ENCODE peak calls at places on chromosomes 6 and 20, in eight cellular contexts. One of them, this sample, is unnamed.

GRCh38 chr6:164258421-164258820 is 843.9 kb downstream of the QKI start:
- DNase-seq in frontal cortex: no peak
- DNase-seq in activated T-cell treated with anti-CD3 and anti-CD28 coated beads for 48 hours: no peak
- DNase-seq in progenitor cell of endocrine pancreas: no peak
- DNase-seq in nucleus accumbens: no peak
- DNase-seq in cardiac fibroblast: no peak
- DNase-seq in neural crest cell: no peak
- DNase-seq in OCI-LY7: no peak
- DNase-seq in this sample: no peak

GRCh38 chr20:51345601-51346101 is 196.9 kb downstream of the NFATC2 start:
- DNase-seq in progenitor cell of endocrine pancreas: no peak
- DNase-seq in neural crest cell: no peak
- DNase-seq in OCI-LY7: no peak
- DNase-seq in nucleus accumbens: no peak
- DNase-seq in activated T-cell treated with anti-CD3 and anti-CD28 coated beads for 48 hours: no peak
- DNase-seq in frontal cortex: no peak
- DNase-seq in cardiac fibroblast: peak; percentile 64
- DNase-seq in this sample: no peak

GRCh38 chr20:33835773-33836172 is 24.6 kb downstream of the CHMP4B start:
- DNase-seq in frontal cortex: no peak
- DNase-seq in neural crest cell: no peak
- DNase-seq in OCI-LY7: no peak
- DNase-seq in activated T-cell treated with anti-CD3 and anti-CD28 coated beads for 48 hours: no peak
- DNase-seq in cardiac fibroblast: peak; percentile 55
- DNase-seq in progenitor cell of endocrine pancreas: no peak
- DNase-seq in nucleus accumbens: no peak
- DNase-seq in this sample: no peak

GRCh38 chr20:44442298-44443070 is 33.2 kb upstream of the TTPAL start:
- DNase-seq in cardiac fibroblast: no peak
- DNase-seq in OCI-LY7: no peak
- DNase-seq in neural crest cell: no peak
- DNase-seq in frontal cortex: no peak
- DNase-seq in nucleus accumbens: no peak
- DNase-seq in activated T-cell treated with anti-CD3 and anti-CD28 coated beads for 48 hours: no peak
- DNase-seq in progenitor cell of endocrine pancreas: no peak
- DNase-seq in this sample: no peak

GRCh38 chr6:163369628-163370365 is 44.7 kb upstream of the QKI start:
- DNase-seq in OCI-LY7: no peak
- DNase-seq in nucleus accumbens: no peak
- DNase-seq in cardiac fibroblast: no peak
- DNase-seq in frontal cortex: no peak
- DNase-seq in neural crest cell: no peak
- DNase-seq in progenitor cell of endocrine pancreas: no peak
- DNase-seq in activated T-cell treated with anti-CD3 and anti-CD28 coated beads for 48 hours: no peak
- DNase-seq in this sample: no peak

GRCh38 chr6:35077006-35077712 is 64.0 kb downstream of the TCP11 start:
- DNase-seq in activated T-cell treated with anti-CD3 and anti-CD28 coated beads for 48 hours: no peak
- DNase-seq in neural crest cell: no peak
- DNase-seq in OCI-LY7: no peak
- DNase-seq in cardiac fibroblast: no peak
- DNase-seq in nucleus accumbens: no peak
- DNase-seq in frontal cortex: no peak
- DNase-seq in progenitor cell of endocrine pancreas: no peak
- DNase-seq in this sample: no peak

GRCh38 chr6:78771619-78772018 is 95.7 kb upstream of the IRAK1BP1 start:
- DNase-seq in activated T-cell treated with anti-CD3 and anti-CD28 coated beads for 48 hours: no peak
- DNase-seq in progenitor cell of endocrine pancreas: no peak
- DNase-seq in frontal cortex: no peak
- DNase-seq in OCI-LY7: no peak
- DNase-seq in nucleus accumbens: no peak
- DNase-seq in cardiac fibroblast: no peak
- DNase-seq in neural crest cell: no peak
- DNase-seq in this sample: no peak

GRCh38 chr20:41178904-41179432 is 41.6 kb downstream of the PLCG1 start:
- DNase-seq in cardiac fibroblast: peak; percentile 25
- DNase-seq in activated T-cell treated with anti-CD3 and anti-CD28 coated beads for 48 hours: no peak
- DNase-seq in OCI-LY7: no peak
- DNase-seq in nucleus accumbens: peak; percentile 50
- DNase-seq in neural crest cell: no peak
- DNase-seq in frontal cortex: no peak
- DNase-seq in progenitor cell of endocrine pancreas: peak; percentile 5
- DNase-seq in this sample: no peak

GRCh38 chr6:104884867-104885517 is 25.3 kb upstream of the HACE1 start:
- DNase-seq in nucleus accumbens: peak; percentile 24
- DNase-seq in neural crest cell: no peak
- DNase-seq in OCI-LY7: no peak
- DNase-seq in activated T-cell treated with anti-CD3 and anti-CD28 coated beads for 48 hours: no peak
- DNase-seq in cardiac fibroblast: no peak
- DNase-seq in progenitor cell of endocrine pancreas: no peak
- DNase-seq in frontal cortex: no peak
- DNase-seq in this sample: no peak

GRCh38 chr6:11854418-11855165 is 76.0 kb upstream of the ADTRP start:
- DNase-seq in OCI-LY7: no peak
- DNase-seq in progenitor cell of endocrine pancreas: no peak
- DNase-seq in cardiac fibroblast: peak; percentile 43
- DNase-seq in nucleus accumbens: no peak
- DNase-seq in activated T-cell treated with anti-CD3 and anti-CD28 coated beads for 48 hours: no peak
- DNase-seq in frontal cortex: no peak
- DNase-seq in neural crest cell: no peak
- DNase-seq in this sample: no peak

GRCh38 chr6:131729550-131729949 is 18.7 kb upstream of the CTAGE9 start:
- DNase-seq in activated T-cell treated with anti-CD3 and anti-CD28 coated beads for 48 hours: no peak
- DNase-seq in nucleus accumbens: no peak
- DNase-seq in neural crest cell: no peak
- DNase-seq in frontal cortex: no peak
- DNase-seq in OCI-LY7: no peak
- DNase-seq in cardiac fibroblast: no peak
- DNase-seq in progenitor cell of endocrine pancreas: no peak
- DNase-seq in this sample: no peak

GRCh38 chr20:14829897-14830296 is 492.5 kb upstream of the FLRT3 start:
- DNase-seq in frontal cortex: no peak
- DNase-seq in nucleus accumbens: no peak
- DNase-seq in progenitor cell of endocrine pancreas: no peak
- DNase-seq in activated T-cell treated with anti-CD3 and anti-CD28 coated beads for 48 hours: no peak
- DNase-seq in neural crest cell: no peak
- DNase-seq in OCI-LY7: no peak
- DNase-seq in cardiac fibroblast: no peak
- DNase-seq in this sample: no peak

GRCh38 chr6:114936060-114936459 is 593.2 kb upstream of the HS3ST5 start:
- DNase-seq in OCI-LY7: no peak
- DNase-seq in cardiac fibroblast: no peak
- DNase-seq in activated T-cell treated with anti-CD3 and anti-CD28 coated beads for 48 hours: no peak
- DNase-seq in neural crest cell: no peak
- DNase-seq in nucleus accumbens: no peak
- DNase-seq in progenitor cell of endocrine pancreas: no peak
- DNase-seq in frontal cortex: no peak
- DNase-seq in this sample: no peak

GRCh38 chr6:52399511-52400315 is 20.4 kb upstream of the EFHC1 start:
- DNase-seq in cardiac fibroblast: peak; percentile 76
- DNase-seq in OCI-LY7: peak; percentile 64
- DNase-seq in neural crest cell: peak; percentile 24
- DNase-seq in progenitor cell of endocrine pancreas: no peak
- DNase-seq in activated T-cell treated with anti-CD3 and anti-CD28 coated beads for 48 hours: no peak
- DNase-seq in nucleus accumbens: peak; percentile 28
- DNase-seq in frontal cortex: peak; percentile 54
- DNase-seq in this sample: peak; percentile 53

GRCh38 chr6:5115168-5115567 is 30.0 kb downstream of the PPP1R3G start:
- DNase-seq in cardiac fibroblast: peak; percentile 40
- DNase-seq in OCI-LY7: no peak
- DNase-seq in neural crest cell: no peak
- DNase-seq in activated T-cell treated with anti-CD3 and anti-CD28 coated beads for 48 hours: no peak
- DNase-seq in frontal cortex: no peak
- DNase-seq in progenitor cell of endocrine pancreas: no peak
- DNase-seq in nucleus accumbens: no peak
- DNase-seq in this sample: no peak

GRCh38 chr20:43514062-43514971 is 6.8 kb downstream of the L3MBTL1 start:
- DNase-seq in activated T-cell treated with anti-CD3 and anti-CD28 coated beads for 48 hours: peak; percentile 87
- DNase-seq in frontal cortex: peak; percentile 92
- DNase-seq in cardiac fibroblast: peak; percentile 99
- DNase-seq in nucleus accumbens: peak; percentile 97
- DNase-seq in neural crest cell: peak; percentile 94
- DNase-seq in progenitor cell of endocrine pancreas: peak; percentile 93
- DNase-seq in OCI-LY7: peak; percentile 99
- DNase-seq in this sample: peak; percentile 99

GRCh38 chr6:20312581-20312980 is 89.1 kb upstream of the E2F3 start:
- DNase-seq in OCI-LY7: no peak
- DNase-seq in cardiac fibroblast: no peak
- DNase-seq in neural crest cell: no peak
- DNase-seq in nucleus accumbens: no peak
- DNase-seq in activated T-cell treated with anti-CD3 and anti-CD28 coated beads for 48 hours: no peak
- DNase-seq in frontal cortex: no peak
- DNase-seq in progenitor cell of endocrine pancreas: no peak
- DNase-seq in this sample: no peak

GRCh38 chr6:38337819-38338465 is 301.8 kb downstream of the BTBD9 start:
- DNase-seq in neural crest cell: no peak
- DNase-seq in OCI-LY7: no peak
- DNase-seq in activated T-cell treated with anti-CD3 and anti-CD28 coated beads for 48 hours: no peak
- DNase-seq in progenitor cell of endocrine pancreas: no peak
- DNase-seq in nucleus accumbens: no peak
- DNase-seq in cardiac fibroblast: peak; percentile 56
- DNase-seq in frontal cortex: no peak
- DNase-seq in this sample: peak; percentile 67

GRCh38 chr6:10412948-10413849 is 1.7 kb downstream of the TFAP2A start:
- DNase-seq in OCI-LY7: peak; percentile 21
- DNase-seq in frontal cortex: no peak
- DNase-seq in nucleus accumbens: no peak
- DNase-seq in activated T-cell treated with anti-CD3 and anti-CD28 coated beads for 48 hours: no peak
- DNase-seq in neural crest cell: no peak
- DNase-seq in cardiac fibroblast: no peak
- DNase-seq in progenitor cell of endocrine pancreas: no peak
- DNase-seq in this sample: no peak

GRCh38 chr6:46989384-46989783 is 52.7 kb downstream of the ADGRF1 start:
- DNase-seq in frontal cortex: no peak
- DNase-seq in progenitor cell of endocrine pancreas: no peak
- DNase-seq in neural crest cell: no peak
- DNase-seq in nucleus accumbens: no peak
- DNase-seq in OCI-LY7: no peak
- DNase-seq in activated T-cell treated with anti-CD3 and anti-CD28 coated beads for 48 hours: no peak
- DNase-seq in cardiac fibroblast: peak; percentile 34
- DNase-seq in this sample: no peak

GRCh38 chr6:119148825-119149525 is 70.5 kb upstream of the FAM184A start:
- DNase-seq in nucleus accumbens: no peak
- DNase-seq in progenitor cell of endocrine pancreas: no peak
- DNase-seq in neural crest cell: no peak
- DNase-seq in cardiac fibroblast: peak; percentile 57
- DNase-seq in OCI-LY7: no peak
- DNase-seq in frontal cortex: no peak
- DNase-seq in activated T-cell treated with anti-CD3 and anti-CD28 coated beads for 48 hours: no peak
- DNase-seq in this sample: no peak

GRCh38 chr6:130012728-130013127 is 5.7 kb upstream of the L3MBTL3 start:
- DNase-seq in neural crest cell: no peak
- DNase-seq in progenitor cell of endocrine pancreas: no peak
- DNase-seq in cardiac fibroblast: no peak
- DNase-seq in OCI-LY7: no peak
- DNase-seq in nucleus accumbens: no peak
- DNase-seq in activated T-cell treated with anti-CD3 and anti-CD28 coated beads for 48 hours: no peak
- DNase-seq in frontal cortex: no peak
- DNase-seq in this sample: no peak

GRCh38 chr20:26163890-26164289 is 467.2 kb upstream of the ZNF337 start:
- DNase-seq in cardiac fibroblast: peak; percentile 78
- DNase-seq in neural crest cell: no peak
- DNase-seq in nucleus accumbens: no peak
- DNase-seq in progenitor cell of endocrine pancreas: no peak
- DNase-seq in frontal cortex: no peak
- DNase-seq in activated T-cell treated with anti-CD3 and anti-CD28 coated beads for 48 hours: no peak
- DNase-seq in OCI-LY7: no peak
- DNase-seq in this sample: no peak

GRCh38 chr20:62522748-62523396 is 47.1 kb upstream of the GATA5 start:
- DNase-seq in progenitor cell of endocrine pancreas: no peak
- DNase-seq in frontal cortex: no peak
- DNase-seq in OCI-LY7: no peak
- DNase-seq in nucleus accumbens: no peak
- DNase-seq in activated T-cell treated with anti-CD3 and anti-CD28 coated beads for 48 hours: no peak
- DNase-seq in neural crest cell: no peak
- DNase-seq in cardiac fibroblast: no peak
- DNase-seq in this sample: no peak

GRCh38 chr20:23325107-23325506 is 25.5 kb upstream of the NXT1 start:
- DNase-seq in OCI-LY7: no peak
- DNase-seq in activated T-cell treated with anti-CD3 and anti-CD28 coated beads for 48 hours: no peak
- DNase-seq in progenitor cell of endocrine pancreas: no peak
- DNase-seq in neural crest cell: no peak
- DNase-seq in nucleus accumbens: no peak
- DNase-seq in frontal cortex: no peak
- DNase-seq in cardiac fibroblast: no peak
- DNase-seq in this sample: no peak

GRCh38 chr6:57267586-57268293 is 45.6 kb upstream of the RAB23 start:
- DNase-seq in activated T-cell treated with anti-CD3 and anti-CD28 coated beads for 48 hours: peak; percentile 15
- DNase-seq in nucleus accumbens: no peak
- DNase-seq in neural crest cell: peak; percentile 8
- DNase-seq in cardiac fibroblast: peak; percentile 96
- DNase-seq in progenitor cell of endocrine pancreas: peak; percentile 15
- DNase-seq in frontal cortex: no peak
- DNase-seq in OCI-LY7: peak; percentile 46
- DNase-seq in this sample: peak; percentile 47

GRCh38 chr20:3679749-3680700 is 1.8 kb downstream of the ADAM33 start:
- DNase-seq in progenitor cell of endocrine pancreas: no peak
- DNase-seq in OCI-LY7: no peak
- DNase-seq in cardiac fibroblast: peak; percentile 90
- DNase-seq in nucleus accumbens: no peak
- DNase-seq in activated T-cell treated with anti-CD3 and anti-CD28 coated beads for 48 hours: no peak
- DNase-seq in frontal cortex: no peak
- DNase-seq in neural crest cell: no peak
- DNase-seq in this sample: no peak

GRCh38 chr6:52984247-52984646 is 10.8 kb downstream of the GSTA4 start:
- DNase-seq in cardiac fibroblast: no peak
- DNase-seq in activated T-cell treated with anti-CD3 and anti-CD28 coated beads for 48 hours: no peak
- DNase-seq in progenitor cell of endocrine pancreas: no peak
- DNase-seq in OCI-LY7: peak; percentile 36
- DNase-seq in neural crest cell: no peak
- DNase-seq in frontal cortex: no peak
- DNase-seq in nucleus accumbens: no peak
- DNase-seq in this sample: peak; percentile 64

GRCh38 chr6:167827588-167828324 is 1.0 kb downstream of the AFDN start:
- DNase-seq in OCI-LY7: peak; percentile 51
- DNase-seq in progenitor cell of endocrine pancreas: peak; percentile 45
- DNase-seq in nucleus accumbens: peak; percentile 67
- DNase-seq in neural crest cell: peak; percentile 45
- DNase-seq in cardiac fibroblast: peak; percentile 58
- DNase-seq in activated T-cell treated with anti-CD3 and anti-CD28 coated beads for 48 hours: no peak
- DNase-seq in frontal cortex: peak; percentile 43
- DNase-seq in this sample: peak; percentile 47

GRCh38 chr6:167687035-167687720 is 139.5 kb upstream of the AFDN start:
- DNase-seq in nucleus accumbens: no peak
- DNase-seq in neural crest cell: no peak
- DNase-seq in progenitor cell of endocrine pancreas: no peak
- DNase-seq in frontal cortex: no peak
- DNase-seq in OCI-LY7: no peak
- DNase-seq in cardiac fibroblast: no peak
- DNase-seq in activated T-cell treated with anti-CD3 and anti-CD28 coated beads for 48 hours: no peak
- DNase-seq in this sample: no peak

GRCh38 chr6:129709909-129710721 is at the start of gene ARHGAP18:
- DNase-seq in progenitor cell of endocrine pancreas: peak; percentile 73
- DNase-seq in OCI-LY7: peak; percentile 80
- DNase-seq in nucleus accumbens: peak; percentile 67
- DNase-seq in activated T-cell treated with anti-CD3 and anti-CD28 coated beads for 48 hours: peak; percentile 68
- DNase-seq in cardiac fibroblast: peak; percentile 95
- DNase-seq in frontal cortex: peak; percentile 57
- DNase-seq in neural crest cell: peak; percentile 78
- DNase-seq in this sample: peak; percentile 92

GRCh38 chr20:17498181-17498580 is 33.0 kb downstream of the BFSP1 start:
- DNase-seq in activated T-cell treated with anti-CD3 and anti-CD28 coated beads for 48 hours: no peak
- DNase-seq in neural crest cell: no peak
- DNase-seq in progenitor cell of endocrine pancreas: no peak
- DNase-seq in frontal cortex: peak; percentile 21
- DNase-seq in nucleus accumbens: no peak
- DNase-seq in OCI-LY7: no peak
- DNase-seq in cardiac fibroblast: no peak
- DNase-seq in this sample: no peak

This sample was measured in SW480.